ENCODE peak calls at places on chromosomes 12 and 14, in seven cellular contexts. T is GM20000; M is mesothelial cell of epicardium; X is activated T-helper 1 cell treated with anti-CD3 and anti-CD28 coated beads, Interleukin-12 subunit alpha, Interleukin-12 subunit beta, Interleukin-2, Interleukin-4 antibody, amounts not matched to agents 30 ng/mL and 10 ng/mL and 1 ng/mL, durations not matched to agents 14 hours and 24 hours and 36 hours; Z is iPS-NIHi11; V is activated CD4-positive, CD25-positive, alpha-beta regulatory T cell; L is memory B cell. I is an unnamed sample.

GRCh38 chr12:122116707-122117535 is 38.4 kb downstream of the MLXIP start:
- DNase-seq in T (no peak), M (no peak), X (no peak), Z (no peak), V (no peak), L (no peak), I (no peak)

GRCh38 chr12:75526655-75527511 is 15.5 kb upstream of the KRR1 start:
- DNase-seq in T (peak), M (no peak), X (peak), Z (peak), V (no peak), L (peak), I (peak)

GRCh38 chr14:91311284-91311662 is 66.8 kb upstream of the GPR68 start:
- DNase-seq in T (no peak), M (no peak), X (peak), Z (no peak), V (no peak), L (peak), I (peak)

GRCh38 chr12:14207946-14208612 is 157.4 kb upstream of the ATF7IP start:
- DNase-seq in T (no peak), M (no peak), X (no peak), Z (peak), V (no peak), L (no peak), I (no peak)

GRCh38 chr14:77590845-77591506 is 25.5 kb downstream of the SPTLC2 start:
- DNase-seq in T (no peak), M (no peak), X (no peak), Z (no peak), V (no peak), L (no peak), I (no peak)

GRCh38 chr14:95238674-95239313 is 80.9 kb downstream of the CLMN start:
- DNase-seq in T (no peak), M (no peak), X (no peak), Z (no peak), V (no peak), L (no peak), I (no peak)

GRCh38 chr14:51733147-51733546 is 81.4 kb downstream of the FRMD6 start:
- DNase-seq in T (no peak), M (no peak), X (no peak), Z (no peak), V (no peak), L (no peak), I (no peak)

GRCh38 chr14:64516969-64517368 is 12.4 kb downstream of the ZBTB1 start:
- DNase-seq in T (no peak), M (no peak), X (no peak), Z (no peak), V (no peak), L (no peak), I (no peak)

GRCh38 chr12:22529281-22530060 is 14.9 kb downstream of the C2CD5 start:
- DNase-seq in T (no peak), M (no peak), X (no peak), Z (peak), V (no peak), L (peak), I (no peak)

GRCh38 chr12:120221576-120221900 is 20.6 kb upstream of the RPLP0 start:
- DNase-seq in T (no peak), M (no peak), X (no peak), Z (no peak), V (no peak), L (no peak), I (no peak)

GRCh38 chr14:87483651-87484260 is 509.2 kb downstream of the GALC start:
- DNase-seq in T (no peak), M (no peak), X (no peak), Z (no peak), V (no peak), L (no peak), I (no peak)

GRCh38 chr14:52950410-52950897 is 396 bp downstream of the FERMT2 start:
- DNase-seq in T (peak), M (peak), X (no peak), Z (peak), V (no peak), L (peak), I (peak)

GRCh38 chr14:22598896-22599244 is 770 bp downstream of the ABHD4 start:
- DNase-seq in T (peak), M (no peak), X (peak), Z (peak), V (no peak), L (no peak), I (peak)

GRCh38 chr12:74889563-74890236 is 319.9 kb downstream of the KCNC2 start:
- DNase-seq in T (no peak), M (no peak), X (no peak), Z (no peak), V (no peak), L (no peak), I (no peak)

GRCh38 chr12:2677142-2677880 is 117.5 kb upstream of the FKBP4 start:
- DNase-seq in T (no peak), M (no peak), X (no peak), Z (no peak), V (no peak), L (no peak), I (no peak)

GRCh38 chr12:44154128-44154527 is 318.2 kb downstream of the TMEM117 start:
- DNase-seq in T (no peak), M (no peak), X (no peak), Z (no peak), V (no peak), L (no peak), I (no peak)

GRCh38 chr14:54622189-54622958 is 55.4 kb downstream of the SAMD4A start:
- DNase-seq in T (peak), M (no peak), X (no peak), Z (no peak), V (peak), L (no peak), I (peak)

GRCh38 chr12:46585854-46586621 is 213.5 kb upstream of the SLC38A2 start:
- DNase-seq in T (no peak), M (no peak), X (peak), Z (no peak), V (no peak), L (peak), I (peak)

GRCh38 chr14:102575479-102576428 is 16.7 kb upstream of the RCOR1 start:
- DNase-seq in T (no peak), M (no peak), X (no peak), Z (no peak), V (no peak), L (no peak), I (no peak)

GRCh38 chr12:24778486-24779304 is 170.2 kb downstream of the BCAT1 start:
- DNase-seq in T (peak), M (no peak), X (no peak), Z (peak), V (no peak), L (peak), I (no peak)

GRCh38 chr14:95452176-95452889 is 64.1 kb downstream of the SYNE3 start:
- DNase-seq in T (no peak), M (no peak), X (no peak), Z (peak), V (no peak), L (no peak), I (no peak)

GRCh38 chr14:67680121-67680602 is 5.7 kb upstream of the VTI1B start:
- DNase-seq in T (peak), M (no peak), X (peak), Z (no peak), V (no peak), L (no peak), I (peak)

GRCh38 chr14:60964901-60965300 is 16.0 kb downstream of the TRMT5 start:
- DNase-seq in T (no peak), M (no peak), X (no peak), Z (no peak), V (no peak), L (no peak), I (no peak)

GRCh38 chr12:126950266-126950665 is 1316.7 kb upstream of the TMEM132C start:
- DNase-seq in T (no peak), M (no peak), X (no peak), Z (no peak), V (no peak), L (no peak), I (no peak)

GRCh38 chr12:62537544-62537943 is 70.9 kb downstream of the MON2 start:
- DNase-seq in T (no peak), M (no peak), X (no peak), Z (no peak), V (no peak), L (no peak), I (no peak)

GRCh38 chr14:64723691-64724577 is 19.7 kb downstream of the PLEKHG3 start:
- DNase-seq in T (no peak), M (no peak), X (no peak), Z (no peak), V (no peak), L (no peak), I (peak)

GRCh38 chr12:3222935-3223334 is 145.8 kb downstream of the TSPAN9 start:
- DNase-seq in T (no peak), M (no peak), X (no peak), Z (no peak), V (no peak), L (no peak), I (no peak)

GRCh38 chr12:25825494-25825893 is 133.0 kb upstream of the RASSF8 start:
- DNase-seq in T (no peak), M (no peak), X (no peak), Z (no peak), V (no peak), L (no peak), I (no peak)

I was measured in activated CD8-positive, alpha-beta T cell treated with anti-CD3 and anti-CD28 coated beads for 36 hours.